ENCODE peak calls at places on chromosomes 4 and X, in eight cellular contexts. One of them, this sample, is unnamed.

GRCh38 chr4:139227729-139228404 is 50.8 kb upstream of the ELF2 start:
- DNase-seq in A549: peak; percentile 7
- DNase-seq in H1: no peak
- DNase-seq in K562: peak; percentile 42
- DNase-seq in HCT116: peak; percentile 12
- DNase-seq in SK-N-SH: no peak
- DNase-seq in HepG2: peak; percentile 38
- DNase-seq in GM12878: no peak
- DNase-seq in this sample: no peak

GRCh38 chrX:22025751-22026150 is 6.4 kb upstream of the PHEX start:
- DNase-seq in A549: no peak
- DNase-seq in H1: no peak
- DNase-seq in K562: no peak
- DNase-seq in HCT116: no peak
- DNase-seq in SK-N-SH: no peak
- DNase-seq in HepG2: peak; percentile 46
- DNase-seq in GM12878: no peak
- DNase-seq in this sample: peak; percentile 64

GRCh38 chr4:161577604-161578301 is 586.0 kb downstream of the FSTL5 start:
- DNase-seq in A549: no peak
- DNase-seq in H1: no peak
- DNase-seq in K562: no peak
- DNase-seq in HCT116: no peak
- DNase-seq in SK-N-SH: no peak
- DNase-seq in HepG2: no peak
- DNase-seq in GM12878: no peak
- DNase-seq in this sample: peak; percentile 33

GRCh38 chrX:107483976-107484726 is 34.7 kb downstream of the FRMPD3 start:
- DNase-seq in A549: no peak
- DNase-seq in H1: no peak
- DNase-seq in K562: peak; percentile 41
- DNase-seq in HCT116: no peak
- DNase-seq in SK-N-SH: peak; percentile 39
- DNase-seq in HepG2: no peak
- DNase-seq in GM12878: no peak
- DNase-seq in this sample: no peak

GRCh38 chrX:107935664-107936433 is 46.3 kb downstream of the TEX13B start:
- DNase-seq in A549: peak; percentile 4
- DNase-seq in H1: no peak
- DNase-seq in K562: no peak
- DNase-seq in HCT116: no peak
- DNase-seq in SK-N-SH: no peak
- DNase-seq in HepG2: no peak
- DNase-seq in GM12878: no peak
- DNase-seq in this sample: no peak

GRCh38 chr4:98374643-98375042 is 113.5 kb downstream of the RAP1GDS1 start:
- DNase-seq in A549: no peak
- DNase-seq in H1: no peak
- DNase-seq in K562: no peak
- DNase-seq in HCT116: no peak
- DNase-seq in SK-N-SH: no peak
- DNase-seq in HepG2: no peak
- DNase-seq in GM12878: no peak
- DNase-seq in this sample: peak; percentile 62

GRCh38 chr4:169142906-169143305 is 127.8 kb downstream of the SH3RF1 start:
- DNase-seq in A549: no peak
- DNase-seq in H1: no peak
- DNase-seq in K562: no peak
- DNase-seq in HCT116: no peak
- DNase-seq in SK-N-SH: no peak
- DNase-seq in HepG2: no peak
- DNase-seq in GM12878: no peak
- DNase-seq in this sample: no peak

GRCh38 chrX:118207831-118208453 is 91.3 kb upstream of the KLHL13 start:
- DNase-seq in A549: no peak
- DNase-seq in H1: no peak
- DNase-seq in K562: no peak
- DNase-seq in HCT116: no peak
- DNase-seq in SK-N-SH: no peak
- DNase-seq in HepG2: no peak
- DNase-seq in GM12878: no peak
- DNase-seq in this sample: no peak

GRCh38 chr4:182101618-182102017 is 141.6 kb upstream of the TENM3 start:
- DNase-seq in A549: no peak
- DNase-seq in H1: no peak
- DNase-seq in K562: no peak
- DNase-seq in HCT116: no peak
- DNase-seq in SK-N-SH: no peak
- DNase-seq in HepG2: no peak
- DNase-seq in GM12878: no peak
- DNase-seq in this sample: no peak

GRCh38 chr4:76658231-76659102 is 223.4 kb downstream of the SHROOM3 start:
- DNase-seq in A549: no peak
- DNase-seq in H1: no peak
- DNase-seq in K562: no peak
- DNase-seq in HCT116: no peak
- DNase-seq in SK-N-SH: no peak
- DNase-seq in HepG2: no peak
- DNase-seq in GM12878: no peak
- DNase-seq in this sample: peak; percentile 86

GRCh38 chr4:10454726-10455125 is 2.5 kb downstream of the ZNF518B start:
- DNase-seq in A549: no peak
- DNase-seq in H1: no peak
- DNase-seq in K562: no peak
- DNase-seq in HCT116: no peak
- DNase-seq in SK-N-SH: no peak
- DNase-seq in HepG2: no peak
- DNase-seq in GM12878: no peak
- DNase-seq in this sample: no peak

GRCh38 chr4:10458190-10458589 is 964 bp upstream of the ZNF518B start:
- DNase-seq in A549: no peak
- DNase-seq in H1: no peak
- DNase-seq in K562: peak; percentile 33
- DNase-seq in HCT116: no peak
- DNase-seq in SK-N-SH: no peak
- DNase-seq in HepG2: no peak
- DNase-seq in GM12878: no peak
- DNase-seq in this sample: no peak

GRCh38 chr4:10455133-10455532 is 2.1 kb downstream of the ZNF518B start:
- DNase-seq in A549: no peak
- DNase-seq in H1: no peak
- DNase-seq in K562: no peak
- DNase-seq in HCT116: no peak
- DNase-seq in SK-N-SH: no peak
- DNase-seq in HepG2: no peak
- DNase-seq in GM12878: no peak
- DNase-seq in this sample: no peak

GRCh38 chr4:10457255-10457801 is at the start of gene ZNF518B:
- DNase-seq in A549: peak; percentile 65
- DNase-seq in H1: no peak
- DNase-seq in K562: peak; percentile 90
- DNase-seq in HCT116: peak; percentile 29
- DNase-seq in SK-N-SH: peak; percentile 93
- DNase-seq in HepG2: no peak
- DNase-seq in GM12878: no peak
- DNase-seq in this sample: peak; percentile 48

DNA sequence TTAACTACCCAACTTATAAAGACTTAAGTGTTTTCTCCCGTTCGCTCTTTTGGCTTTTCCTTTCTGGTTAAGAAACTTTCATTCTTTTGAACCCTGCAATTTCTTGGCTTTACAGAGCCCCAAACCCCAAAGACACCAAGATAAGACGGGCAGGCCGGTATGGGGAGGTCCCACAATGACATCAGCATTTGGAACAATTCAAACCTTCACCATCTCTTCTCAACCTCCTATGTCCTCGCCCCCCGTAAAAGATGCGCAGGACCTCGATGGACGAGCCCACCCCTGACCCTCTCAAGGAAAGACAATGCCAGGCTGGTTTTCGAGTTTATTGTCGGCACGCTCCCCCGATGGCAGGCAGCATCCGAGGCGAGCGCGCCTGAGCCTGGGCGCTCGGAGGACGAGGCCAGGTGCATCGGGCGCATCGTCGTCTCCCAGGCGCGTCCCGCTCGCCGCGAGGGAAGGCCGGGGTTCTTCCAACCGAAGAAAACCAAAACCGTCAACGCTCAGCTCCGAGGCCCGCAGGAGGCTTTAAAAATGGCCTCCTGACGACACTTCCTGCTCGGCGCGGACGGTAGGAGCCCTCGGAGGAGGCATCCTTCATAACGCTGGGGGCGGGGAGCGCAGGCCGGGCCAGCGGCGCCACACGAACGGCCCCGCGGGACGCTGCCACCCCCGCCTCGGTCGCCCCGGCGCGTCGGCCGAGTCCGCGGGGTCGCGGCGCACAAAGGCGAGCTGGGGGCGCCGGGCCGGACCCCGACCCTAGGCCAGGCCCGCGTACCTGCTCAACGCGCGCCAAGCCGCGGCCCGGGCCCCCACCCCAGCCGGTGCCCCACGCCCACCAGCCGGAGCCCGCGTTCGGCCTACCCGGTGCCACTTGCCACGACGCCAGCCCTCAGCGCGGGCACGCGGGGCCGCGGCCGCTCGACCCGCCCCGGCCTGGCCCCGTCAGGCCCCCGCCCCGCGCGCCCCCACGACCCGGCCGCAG is 664 bp downstream of the ZNF518B start:
- DNase-seq in A549: peak; percentile 56
- DNase-seq in H1: no peak
- DNase-seq in K562: peak; percentile 38
- DNase-seq in HCT116: peak; percentile 19
- DNase-seq in SK-N-SH: peak; percentile 70
- DNase-seq in HepG2: no peak
- DNase-seq in GM12878: no peak
- DNase-seq in this sample: peak; percentile 56
- TF ChIP-seq RAD21 in A549: no peak
- TF ChIP-seq RAD21 in H1: no peak
- TF ChIP-seq RAD21 in K562: no peak
- TF ChIP-seq RAD21 in HCT116: no peak
- TF ChIP-seq RAD21 in SK-N-SH: no peak
- TF ChIP-seq RAD21 in HepG2: no peak
- TF ChIP-seq RAD21 in GM12878: no peak
- TF ChIP-seq RAD21 in this sample: no peak

GRCh38 chrX:154791951-154792350 is 13.3 kb downstream of the MPP1 start:
- DNase-seq in A549: no peak
- DNase-seq in H1: no peak
- DNase-seq in K562: no peak
- DNase-seq in HCT116: no peak
- DNase-seq in SK-N-SH: no peak
- DNase-seq in HepG2: no peak
- DNase-seq in GM12878: no peak
- DNase-seq in this sample: no peak
- TF ChIP-seq CTCF in A549: no peak
- TF ChIP-seq CTCF in H1: no peak
- TF ChIP-seq CTCF in K562: no peak
- TF ChIP-seq CTCF in HCT116: no peak
- TF ChIP-seq CTCF in SK-N-SH: no peak
- TF ChIP-seq CTCF in HepG2: no peak
- TF ChIP-seq CTCF in GM12878: no peak
- TF ChIP-seq CTCF in this sample: no peak

GRCh38 chrX:123749643-123750042 is 16.8 kb upstream of the THOC2 start:
- DNase-seq in A549: no peak
- DNase-seq in H1: no peak
- DNase-seq in K562: no peak
- DNase-seq in HCT116: no peak
- DNase-seq in SK-N-SH: no peak
- DNase-seq in HepG2: no peak
- DNase-seq in GM12878: no peak
- DNase-seq in this sample: no peak

GRCh38 chrX:123753656-123754350 is 21.0 kb upstream of the THOC2 start:
- DNase-seq in A549: no peak
- DNase-seq in H1: no peak
- DNase-seq in K562: no peak
- DNase-seq in HCT116: no peak
- DNase-seq in SK-N-SH: no peak
- DNase-seq in HepG2: no peak
- DNase-seq in GM12878: no peak
- DNase-seq in this sample: no peak

GRCh38 chrX:123756320-123756719 is 23.5 kb upstream of the THOC2 start:
- DNase-seq in A549: no peak
- DNase-seq in H1: no peak
- DNase-seq in K562: no peak
- DNase-seq in HCT116: no peak
- DNase-seq in SK-N-SH: no peak
- DNase-seq in HepG2: no peak
- DNase-seq in GM12878: no peak
- DNase-seq in this sample: peak; percentile 51

GRCh38 chrX:123755107-123755506 is 22.3 kb upstream of the THOC2 start:
- DNase-seq in A549: no peak
- DNase-seq in H1: no peak
- DNase-seq in K562: no peak
- DNase-seq in HCT116: no peak
- DNase-seq in SK-N-SH: no peak
- DNase-seq in HepG2: no peak
- DNase-seq in GM12878: no peak
- DNase-seq in this sample: no peak
- TF ChIP-seq RAD21 in A549: no peak
- TF ChIP-seq RAD21 in H1: no peak
- TF ChIP-seq RAD21 in K562: no peak
- TF ChIP-seq RAD21 in HCT116: no peak
- TF ChIP-seq RAD21 in SK-N-SH: no peak
- TF ChIP-seq RAD21 in HepG2: no peak
- TF ChIP-seq RAD21 in GM12878: no peak
- TF ChIP-seq RAD21 in this sample: no peak

GRCh38 chr4:91502365-91502764 is 801.4 kb upstream of the GRID2 start:
- DNase-seq in A549: no peak
- DNase-seq in H1: no peak
- DNase-seq in K562: no peak
- DNase-seq in HCT116: peak; percentile 18
- DNase-seq in SK-N-SH: no peak
- DNase-seq in HepG2: peak; percentile 1
- DNase-seq in GM12878: no peak
- DNase-seq in this sample: no peak
- TF ChIP-seq CTCF in A549: no peak
- TF ChIP-seq CTCF in H1: peak; percentile 34
- TF ChIP-seq CTCF in K562: no peak
- TF ChIP-seq CTCF in HCT116: peak; percentile 45
- TF ChIP-seq CTCF in SK-N-SH: peak; percentile 49
- TF ChIP-seq CTCF in HepG2: no peak
- TF ChIP-seq CTCF in GM12878: no peak
- TF ChIP-seq CTCF in this sample: no peak

This sample was measured in IMR-90.